ENCODE peak calls at places on chromosomes 2 and 18, in ten cellular contexts. One of them, this sample, is unnamed.

GRCh38 chr2:203804766-203805484 is 62.6 kb upstream of the CTLA4 start:
- DNase-seq in adipocyte: peak; percentile 19
- DNase-seq in GM23248: peak; percentile 78
- DNase-seq in naive thymus-derived CD4-positive, alpha-beta T cell: no peak
- DNase-seq in iPS DF 6.9: no peak
- DNase-seq in OCI-LY7: no peak
- DNase-seq in esophagus squamous epithelium: no peak
- DNase-seq in NT2/D1: no peak
- DNase-seq in IMR-90: peak; percentile 55
- DNase-seq in neural progenitor cell: no peak
- DNase-seq in this sample: no peak

GRCh38 chr2:3620834-3621233 is 25.9 kb downstream of the COLEC11 start:
- DNase-seq in iPS DF 6.9: no peak
- DNase-seq in adipocyte: peak; percentile 57
- DNase-seq in esophagus squamous epithelium: no peak
- DNase-seq in GM23248: no peak
- DNase-seq in OCI-LY7: no peak
- DNase-seq in naive thymus-derived CD4-positive, alpha-beta T cell: no peak
- DNase-seq in neural progenitor cell: no peak
- DNase-seq in IMR-90: peak; percentile 24
- DNase-seq in NT2/D1: no peak
- DNase-seq in this sample: no peak

GRCh38 chr2:240149943-240150784 is 9.7 kb upstream of the OTOS start:
- DNase-seq in neural progenitor cell: peak; percentile 78
- DNase-seq in IMR-90: peak; percentile 22
- DNase-seq in GM23248: peak; percentile 62
- DNase-seq in esophagus squamous epithelium: no peak
- DNase-seq in adipocyte: peak; percentile 64
- DNase-seq in NT2/D1: peak; percentile 33
- DNase-seq in iPS DF 6.9: peak; percentile 55
- DNase-seq in naive thymus-derived CD4-positive, alpha-beta T cell: no peak
- DNase-seq in OCI-LY7: peak; percentile 40
- DNase-seq in this sample: peak; percentile 7

GRCh38 chr2:229943171-229943570 is 20.9 kb downstream of the FBXO36 start:
- DNase-seq in adipocyte: no peak
- DNase-seq in esophagus squamous epithelium: no peak
- DNase-seq in GM23248: no peak
- DNase-seq in naive thymus-derived CD4-positive, alpha-beta T cell: no peak
- DNase-seq in IMR-90: no peak
- DNase-seq in OCI-LY7: no peak
- DNase-seq in neural progenitor cell: no peak
- DNase-seq in iPS DF 6.9: no peak
- DNase-seq in NT2/D1: no peak
- DNase-seq in this sample: no peak

GRCh38 chr2:10012963-10013461 is 30.3 kb upstream of the KLF11 start:
- DNase-seq in OCI-LY7: no peak
- DNase-seq in naive thymus-derived CD4-positive, alpha-beta T cell: no peak
- DNase-seq in GM23248: no peak
- DNase-seq in IMR-90: no peak
- DNase-seq in esophagus squamous epithelium: no peak
- DNase-seq in iPS DF 6.9: no peak
- DNase-seq in NT2/D1: no peak
- DNase-seq in adipocyte: no peak
- DNase-seq in neural progenitor cell: no peak
- DNase-seq in this sample: no peak

GRCh38 chr18:56831988-56832387 is 180.8 kb downstream of the WDR7 start:
- DNase-seq in NT2/D1: peak; percentile 44
- DNase-seq in IMR-90: peak; percentile 35
- DNase-seq in neural progenitor cell: peak; percentile 8
- DNase-seq in OCI-LY7: no peak
- DNase-seq in naive thymus-derived CD4-positive, alpha-beta T cell: no peak
- DNase-seq in iPS DF 6.9: no peak
- DNase-seq in adipocyte: no peak
- DNase-seq in esophagus squamous epithelium: no peak
- DNase-seq in GM23248: no peak
- DNase-seq in this sample: no peak

GRCh38 chr2:120060088-120060623 is 47.3 kb downstream of the EPB41L5 start:
- DNase-seq in adipocyte: no peak
- DNase-seq in iPS DF 6.9: no peak
- DNase-seq in esophagus squamous epithelium: no peak
- DNase-seq in neural progenitor cell: no peak
- DNase-seq in GM23248: no peak
- DNase-seq in IMR-90: peak; percentile 57
- DNase-seq in OCI-LY7: no peak
- DNase-seq in NT2/D1: no peak
- DNase-seq in naive thymus-derived CD4-positive, alpha-beta T cell: no peak
- DNase-seq in this sample: no peak

GRCh38 chr2:42369551-42370229 is 8.7 kb upstream of the COX7A2L start:
- DNase-seq in adipocyte: no peak
- DNase-seq in GM23248: no peak
- DNase-seq in IMR-90: no peak
- DNase-seq in neural progenitor cell: peak; percentile 25
- DNase-seq in OCI-LY7: peak; percentile 7
- DNase-seq in naive thymus-derived CD4-positive, alpha-beta T cell: no peak
- DNase-seq in NT2/D1: no peak
- DNase-seq in iPS DF 6.9: no peak
- DNase-seq in esophagus squamous epithelium: no peak
- DNase-seq in this sample: no peak

GRCh38 chr18:25831226-25831828 is 259.1 kb downstream of the SS18 start:
- DNase-seq in OCI-LY7: no peak
- DNase-seq in neural progenitor cell: no peak
- DNase-seq in iPS DF 6.9: no peak
- DNase-seq in NT2/D1: no peak
- DNase-seq in adipocyte: no peak
- DNase-seq in esophagus squamous epithelium: no peak
- DNase-seq in IMR-90: no peak
- DNase-seq in GM23248: peak; percentile 47
- DNase-seq in naive thymus-derived CD4-positive, alpha-beta T cell: no peak
- DNase-seq in this sample: no peak

GRCh38 chr18:75140296-75140695 is 68.6 kb downstream of the PTGR3 start:
- DNase-seq in adipocyte: no peak
- DNase-seq in IMR-90: no peak
- DNase-seq in GM23248: no peak
- DNase-seq in esophagus squamous epithelium: no peak
- DNase-seq in neural progenitor cell: no peak
- DNase-seq in OCI-LY7: no peak
- DNase-seq in iPS DF 6.9: no peak
- DNase-seq in NT2/D1: no peak
- DNase-seq in naive thymus-derived CD4-positive, alpha-beta T cell: no peak
- DNase-seq in this sample: no peak

GRCh38 chr2:216903470-216903869 is 43.6 kb upstream of the TNP1 start:
- DNase-seq in NT2/D1: peak; percentile 8
- DNase-seq in IMR-90: no peak
- DNase-seq in esophagus squamous epithelium: no peak
- DNase-seq in iPS DF 6.9: no peak
- DNase-seq in neural progenitor cell: no peak
- DNase-seq in GM23248: no peak
- DNase-seq in naive thymus-derived CD4-positive, alpha-beta T cell: no peak
- DNase-seq in adipocyte: no peak
- DNase-seq in OCI-LY7: no peak
- DNase-seq in this sample: no peak

GRCh38 chr2:237726401-237726830 is 72.2 kb upstream of the RBM44 start:
- DNase-seq in IMR-90: peak; percentile 88
- DNase-seq in adipocyte: no peak
- DNase-seq in esophagus squamous epithelium: no peak
- DNase-seq in naive thymus-derived CD4-positive, alpha-beta T cell: no peak
- DNase-seq in NT2/D1: no peak
- DNase-seq in GM23248: peak; percentile 32
- DNase-seq in OCI-LY7: no peak
- DNase-seq in iPS DF 6.9: no peak
- DNase-seq in neural progenitor cell: no peak
- DNase-seq in this sample: peak; percentile 94

GRCh38 chr2:178491612-178492011 is 11.4 kb downstream of the PLEKHA3 start:
- DNase-seq in adipocyte: no peak
- DNase-seq in esophagus squamous epithelium: no peak
- DNase-seq in GM23248: no peak
- DNase-seq in IMR-90: no peak
- DNase-seq in naive thymus-derived CD4-positive, alpha-beta T cell: no peak
- DNase-seq in neural progenitor cell: no peak
- DNase-seq in OCI-LY7: no peak
- DNase-seq in iPS DF 6.9: no peak
- DNase-seq in NT2/D1: no peak
- DNase-seq in this sample: no peak

GRCh38 chr2:174493549-174494331 is 6.9 kb upstream of the GPR155 start:
- DNase-seq in OCI-LY7: no peak
- DNase-seq in esophagus squamous epithelium: no peak
- DNase-seq in GM23248: no peak
- DNase-seq in naive thymus-derived CD4-positive, alpha-beta T cell: no peak
- DNase-seq in NT2/D1: no peak
- DNase-seq in iPS DF 6.9: no peak
- DNase-seq in neural progenitor cell: no peak
- DNase-seq in IMR-90: no peak
- DNase-seq in adipocyte: no peak
- DNase-seq in this sample: no peak
- H3K4me3 ChIP-seq in OCI-LY7: peak overlapping the region; percentile 47
- H3K4me3 ChIP-seq in esophagus squamous epithelium: peak overlapping the region; percentile 14
- H3K4me3 ChIP-seq in GM23248: no peak overlapping the region
- H3K4me3 ChIP-seq in naive thymus-derived CD4-positive, alpha-beta T cell: peak overlapping the region; percentile 36
- H3K4me3 ChIP-seq in NT2/D1: no peak overlapping the region
- H3K4me3 ChIP-seq in iPS DF 6.9: no peak overlapping the region
- H3K4me3 ChIP-seq in neural progenitor cell: no peak overlapping the region
- H3K4me3 ChIP-seq in IMR-90: no peak overlapping the region
- H3K4me3 ChIP-seq in adipocyte: no peak overlapping the region
- H3K4me3 ChIP-seq in this sample: no peak overlapping the region

GRCh38 chr2:107136749-107137148 is 250.8 kb upstream of the ST6GAL2 start:
- DNase-seq in naive thymus-derived CD4-positive, alpha-beta T cell: no peak
- DNase-seq in OCI-LY7: no peak
- DNase-seq in NT2/D1: no peak
- DNase-seq in esophagus squamous epithelium: no peak
- DNase-seq in iPS DF 6.9: no peak
- DNase-seq in adipocyte: no peak
- DNase-seq in GM23248: no peak
- DNase-seq in IMR-90: no peak
- DNase-seq in neural progenitor cell: no peak
- DNase-seq in this sample: no peak

GRCh38 chr2:107137711-107138110 is 251.7 kb upstream of the ST6GAL2 start:
- DNase-seq in GM23248: no peak
- DNase-seq in OCI-LY7: no peak
- DNase-seq in naive thymus-derived CD4-positive, alpha-beta T cell: no peak
- DNase-seq in esophagus squamous epithelium: no peak
- DNase-seq in iPS DF 6.9: no peak
- DNase-seq in neural progenitor cell: no peak
- DNase-seq in NT2/D1: no peak
- DNase-seq in adipocyte: no peak
- DNase-seq in IMR-90: no peak
- DNase-seq in this sample: no peak

GRCh38 chr2:107132141-107132540 is 246.2 kb upstream of the ST6GAL2 start:
- DNase-seq in esophagus squamous epithelium: no peak
- DNase-seq in NT2/D1: no peak
- DNase-seq in GM23248: no peak
- DNase-seq in iPS DF 6.9: no peak
- DNase-seq in OCI-LY7: no peak
- DNase-seq in neural progenitor cell: no peak
- DNase-seq in adipocyte: no peak
- DNase-seq in IMR-90: no peak
- DNase-seq in naive thymus-derived CD4-positive, alpha-beta T cell: no peak
- DNase-seq in this sample: no peak

GRCh38 chr2:107132746-107133145 is 246.8 kb upstream of the ST6GAL2 start:
- DNase-seq in esophagus squamous epithelium: no peak
- DNase-seq in IMR-90: no peak
- DNase-seq in adipocyte: no peak
- DNase-seq in OCI-LY7: no peak
- DNase-seq in GM23248: no peak
- DNase-seq in NT2/D1: no peak
- DNase-seq in naive thymus-derived CD4-positive, alpha-beta T cell: no peak
- DNase-seq in neural progenitor cell: no peak
- DNase-seq in iPS DF 6.9: no peak
- DNase-seq in this sample: no peak

DNA sequence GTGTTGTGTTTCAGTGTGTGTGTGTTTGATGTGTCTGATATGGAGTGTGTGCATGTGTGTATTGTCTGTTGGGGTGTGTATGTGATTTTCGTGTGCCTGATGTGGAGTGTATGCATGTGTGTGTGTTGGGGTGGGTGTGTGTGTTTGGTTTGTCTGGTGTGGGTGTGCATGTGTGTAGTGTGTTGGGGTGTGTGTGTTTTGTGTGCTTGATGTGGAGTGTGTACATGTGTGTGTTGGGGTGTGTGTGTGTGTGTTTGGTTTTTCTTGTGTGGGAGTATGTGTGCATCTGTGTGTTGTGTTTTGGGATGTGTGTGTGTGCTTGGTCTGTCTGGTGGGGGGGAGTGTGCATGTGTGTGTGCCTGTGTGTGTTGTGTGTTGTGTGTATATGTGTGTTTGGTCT is 247.4 kb upstream of the ST6GAL2 start:
- DNase-seq in adipocyte: no peak
- DNase-seq in esophagus squamous epithelium: no peak
- DNase-seq in neural progenitor cell: no peak
- DNase-seq in GM23248: no peak
- DNase-seq in NT2/D1: no peak
- DNase-seq in IMR-90: no peak
- DNase-seq in iPS DF 6.9: no peak
- DNase-seq in OCI-LY7: no peak
- DNase-seq in naive thymus-derived CD4-positive, alpha-beta T cell: no peak
- DNase-seq in this sample: no peak
- H3K4me1 ChIP-seq in adipocyte: no peaks in the 10 kb centered on the region
- H3K4me1 ChIP-seq in esophagus squamous epithelium: no peaks in the 10 kb centered on the region
- H3K4me1 ChIP-seq in neural progenitor cell: peaks cover 8% of the 10 kb centered on the region
- H3K4me1 ChIP-seq in GM23248: no peaks in the 10 kb centered on the region
- H3K4me1 ChIP-seq in NT2/D1: no peaks in the 10 kb centered on the region
- H3K4me1 ChIP-seq in IMR-90: no peaks in the 10 kb centered on the region
- H3K4me1 ChIP-seq in iPS DF 6.9: no peaks in the 10 kb centered on the region
- H3K4me1 ChIP-seq in OCI-LY7: no peaks in the 10 kb centered on the region
- H3K4me1 ChIP-seq in naive thymus-derived CD4-positive, alpha-beta T cell: no peaks in the 10 kb centered on the region
- H3K4me1 ChIP-seq in this sample: no peaks in the 10 kb centered on the region

DNA sequence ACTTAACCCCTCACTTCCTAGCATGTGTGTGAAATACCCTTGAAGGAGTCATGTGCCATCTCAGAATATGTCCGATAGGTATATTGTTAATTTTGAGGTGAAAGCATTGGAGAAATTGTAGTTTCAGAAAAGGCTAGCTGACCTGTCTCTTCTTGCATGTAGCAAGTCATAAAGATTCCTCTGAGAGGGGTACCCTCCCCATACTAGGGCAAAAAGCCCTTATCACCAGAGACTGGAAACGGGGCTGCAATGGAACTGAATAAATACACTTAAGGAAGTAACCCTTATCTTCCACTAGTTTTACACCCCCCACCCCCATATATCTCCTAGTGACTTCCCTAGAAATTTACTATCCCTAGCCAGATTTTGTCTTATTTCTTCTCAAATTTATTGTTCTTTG is 1.8 kb upstream of the SF3B6 start:
- DNase-seq in adipocyte: no peak
- DNase-seq in neural progenitor cell: no peak
- DNase-seq in NT2/D1: no peak
- DNase-seq in GM23248: no peak
- DNase-seq in naive thymus-derived CD4-positive, alpha-beta T cell: no peak
- DNase-seq in OCI-LY7: no peak
- DNase-seq in iPS DF 6.9: no peak
- DNase-seq in IMR-90: no peak
- DNase-seq in esophagus squamous epithelium: no peak
- DNase-seq in this sample: no peak
- H3K36me3 ChIP-seq in adipocyte: peaks cover 40% of the 10 kb centered on the region
- H3K36me3 ChIP-seq in neural progenitor cell: peaks cover 11% of the 10 kb centered on the region
- H3K36me3 ChIP-seq in NT2/D1: peaks cover 61% of the 10 kb centered on the region
- H3K36me3 ChIP-seq in GM23248: peaks cover 18% of the 10 kb centered on the region
- H3K36me3 ChIP-seq in naive thymus-derived CD4-positive, alpha-beta T cell: peaks cover 1% of the 10 kb centered on the region
- H3K36me3 ChIP-seq in OCI-LY7: peaks cover 17% of the 10 kb centered on the region
- H3K36me3 ChIP-seq in iPS DF 6.9: peaks cover 3% of the 10 kb centered on the region
- H3K36me3 ChIP-seq in IMR-90: peaks cover 17% of the 10 kb centered on the region
- H3K36me3 ChIP-seq in esophagus squamous epithelium: peaks cover 55% of the 10 kb centered on the region
- H3K36me3 ChIP-seq in this sample: peaks cover 31% of the 10 kb centered on the region

GRCh38 chr2:195029804-195030654 is 627.0 kb upstream of the SLC39A10 start:
- DNase-seq in NT2/D1: no peak
- DNase-seq in iPS DF 6.9: no peak
- DNase-seq in IMR-90: no peak
- DNase-seq in naive thymus-derived CD4-positive, alpha-beta T cell: no peak
- DNase-seq in GM23248: no peak
- DNase-seq in esophagus squamous epithelium: no peak
- DNase-seq in neural progenitor cell: no peak
- DNase-seq in adipocyte: no peak
- DNase-seq in OCI-LY7: no peak
- DNase-seq in this sample: no peak
- H3K4me3 ChIP-seq in NT2/D1: no peak overlapping the region
- H3K4me3 ChIP-seq in iPS DF 6.9: no peak overlapping the region
- H3K4me3 ChIP-seq in IMR-90: no peak overlapping the region
- H3K4me3 ChIP-seq in naive thymus-derived CD4-positive, alpha-beta T cell: no peak overlapping the region
- H3K4me3 ChIP-seq in GM23248: no peak overlapping the region
- H3K4me3 ChIP-seq in esophagus squamous epithelium: no peak overlapping the region
- H3K4me3 ChIP-seq in neural progenitor cell: no peak overlapping the region
- H3K4me3 ChIP-seq in adipocyte: no peak overlapping the region
- H3K4me3 ChIP-seq in OCI-LY7: no peak overlapping the region
- H3K4me3 ChIP-seq in this sample: no peak overlapping the region

This sample was measured in HAP-1.